ENCODE peak calls at places on chromosomes 7 and 10, in four cellular contexts. Q is M059J; Z is stimulated activated CD8-positive, alpha-beta memory T cell treated with anti-CD3 and anti-CD28 coated beads, Interleukin-15, amount 100 ng/mL, for 24 hours; J is NCI-H1105. W is an unnamed sample.
A peak's percentile ranks its signal among the peaks of the same experiment; 100 is the strongest.

GRCh38 chr7:69419928-69420327 is 178.3 kb upstream of the AUTS2 start:
- DNase-seq in Z (no peak), J (no peak), Q (peak; percentile 86), W (no peak)

GRCh38 chr10:9147475-9147874 is 1093.0 kb downstream of the GATA3 start:
- DNase-seq in Q (no peak), Z (no peak), J (no peak), W (no peak)

GRCh38 chr10:125083576-125083920 is 76.8 kb downstream of the CTBP2 start:
- DNase-seq in J (no peak), Q (peak; percentile 44), Z (no peak), W (no peak)

GRCh38 chr7:66639773-66640172 is 11.1 kb downstream of the KCTD7 start:
- DNase-seq in J (no peak), Q (no peak), Z (no peak), W (no peak)

GRCh38 chr7:98870071-98870651 is 347 bp upstream of the TMEM130 start:
- DNase-seq in Z (peak; percentile 44), Q (peak; percentile 70), J (peak; percentile 71), W (no peak)

GRCh38 chr10:43962346-43963191 is 313.9 kb upstream of the ZNF32 start:
- DNase-seq in Z (no peak), J (no peak), Q (peak; percentile 90), W (no peak)

GRCh38 chr7:105136221-105136620 is 122.2 kb downstream of the KMT2E start:
- DNase-seq in J (no peak), Q (peak; percentile 53), Z (no peak), W (no peak)

GRCh38 chr7:15168489-15168888 is 265.9 kb upstream of the DGKB start:
- DNase-seq in J (no peak), Q (peak; percentile 28), Z (no peak), W (no peak)

GRCh38 chr7:85101347-85101746 is 85.5 kb downstream of the SEMA3D start:
- DNase-seq in Q (no peak), Z (no peak), J (no peak), W (no peak)

GRCh38 chr10:73762915-73763314 is 18.7 kb downstream of the SEC24C start:
- DNase-seq in J (no peak), Z (no peak), Q (peak; percentile 75), W (no peak)

GRCh38 chr10:78860260-78860914 is 208.4 kb upstream of the ZMIZ1 start:
- DNase-seq in J (no peak), Q (no peak), Z (no peak), W (no peak)

GRCh38 chr10:130363899-130364298 is 227.7 kb downstream of the GLRX3 start:
- DNase-seq in Z (no peak), J (no peak), Q (no peak), W (no peak)

GRCh38 chr7:2568521-2569223 is 9.9 kb downstream of the IQCE start:
- DNase-seq in Z (no peak), J (no peak), Q (no peak), W (no peak)

GRCh38 chr10:122126763-122127659 is 138.0 kb downstream of the TACC2 start:
- DNase-seq in J (no peak), Q (peak; percentile 94), Z (no peak), W (no peak)

GRCh38 chr7:158077441-158077840 is 510.2 kb downstream of the PTPRN2 start:
- DNase-seq in J (no peak), Z (no peak), Q (no peak), W (no peak)

GRCh38 chr10:125843603-125844329 is 20.4 kb downstream of the BCCIP start:
- DNase-seq in Z (no peak), J (no peak), Q (no peak), W (no peak)

GRCh38 chr7:5574770-5575269 is 151.2 kb upstream of the TNRC18 start:
- DNase-seq in Q (no peak), J (no peak), Z (no peak), W (no peak)

GRCh38 chr10:72328045-72328828 is 26.5 kb downstream of the DNAJB12 start:
- DNase-seq in J (no peak), Q (peak; percentile 70), Z (no peak), W (peak; percentile 30)

GRCh38 chr7:157991761-157992160 is 595.9 kb downstream of the PTPRN2 start:
- DNase-seq in Z (no peak), Q (no peak), J (no peak), W (no peak)

GRCh38 chr7:150780249-150780648 is 19.9 kb downstream of the TMEM176B start:
- DNase-seq in Z (no peak), J (no peak), Q (no peak), W (no peak)

GRCh38 chr7:114414151-114415053 is at the start of gene FOXP2:
- DNase-seq in J (peak; percentile 48), Q (no peak), Z (no peak), W (peak; percentile 82)

GRCh38 chr7:130971297-130971696 is 237.3 kb upstream of the KLF14 start:
- DNase-seq in J (no peak), Q (peak; percentile 52), Z (no peak), W (no peak)

GRCh38 chr10:60130130-60130579 is 223.8 kb upstream of the CCDC6 start:
- DNase-seq in J (no peak), Q (no peak), Z (no peak), W (no peak)

GRCh38 chr10:90047243-90047729 is 345.9 kb downstream of the KIF20B start:
- DNase-seq in Q (peak; percentile 34), Z (no peak), J (no peak), W (no peak)

GRCh38 chr10:28559661-28560060 is 26.7 kb downstream of the WAC start:
- DNase-seq in Q (no peak), Z (no peak), J (no peak), W (no peak)

GRCh38 chr10:118458957-118459641 is 117.0 kb upstream of the FAM204A start:
- DNase-seq in Z (no peak), Q (no peak), J (no peak), W (no peak)

GRCh38 chr10:4646546-4646945 is 179.5 kb upstream of the AKR1E2 start:
- DNase-seq in J (no peak), Z (no peak), Q (no peak), W (no peak)

GRCh38 chr7:131370523-131370968 is 42.9 kb downstream of the MKLN1 start:
- DNase-seq in Q (peak; percentile 84), J (no peak), Z (no peak), W (no peak)

GRCh38 chr7:116597384-116597783 is 72.5 kb downstream of the CAV1 start:
- DNase-seq in J (no peak), Z (no peak), Q (no peak), W (no peak)

GRCh38 chr7:157276731-157277562 is 59.9 kb upstream of the DNAJB6 start:
- DNase-seq in Q (peak; percentile 67), Z (no peak), J (peak; percentile 28), W (peak; percentile 53)

W was measured in NCI-H446.